ENCODE peak calls at places on chromosome 4, in four cellular contexts. B, N, A and S are unnamed samples.
A peak's percentile ranks its signal among the peaks of the same experiment; 100 is the strongest.

GRCh38 chr4:102574317-102574716 is 73.2 kb downstream of the NFKB1 start:
- DNase-seq in A (no peak), N (no peak), B (no peak), S (no peak)

GRCh38 chr4:82630079-82630478 is 68.3 kb upstream of the TMEM150C start:
- DNase-seq in B (no peak), A (no peak), N (no peak), S (no peak)

GRCh38 chr4:93302310-93302709 is 526.2 kb upstream of the ATOH1 start:
- DNase-seq in A (no peak), N (no peak), B (no peak), S (no peak)

GRCh38 chr4:183763990-183764754 is 105.1 kb downstream of the TRAPPC11 start:
- DNase-seq in A (no peak), B (no peak), N (no peak), S (no peak)

GRCh38 chr4:3803946-3804345 is 37.8 kb downstream of the ADRA2C start:
- DNase-seq in N (no peak), B (no peak), A (no peak), S (no peak)

GRCh38 chr4:159498371-159499115 is 395.7 kb downstream of the RAPGEF2 start:
- DNase-seq in N (no peak), B (no peak), A (no peak), S (no peak)

GRCh38 chr4:127501103-127501502 is 131.7 kb upstream of the INTU start:
- DNase-seq in A (no peak), N (no peak), B (no peak), S (no peak)

GRCh38 chr4:172652369-172652768 is 516.2 kb upstream of the GALNT7 start:
- DNase-seq in B (no peak), A (no peak), N (no peak), S (no peak)

GRCh38 chr4:87806520-87806919 is 7.2 kb downstream of the IBSP start:
- DNase-seq in B (no peak), A (no peak), N (no peak), S (no peak)

GRCh38 chr4:48653217-48654014 is 126.7 kb downstream of the FRYL start:
- DNase-seq in A (no peak), N (peak; percentile 68), B (no peak), S (no peak)

GRCh38 chr4:139603576-139604387 is 47.8 kb upstream of the SETD7 start:
- DNase-seq in N (no peak), A (peak; percentile 43), B (peak; percentile 57), S (peak; percentile 28)

GRCh38 chr4:19399001-19399400 is 852.7 kb upstream of the SLIT2 start:
- DNase-seq in B (no peak), A (no peak), N (no peak), S (no peak)

GRCh38 chr4:110119880-110120279 is 78.5 kb downstream of the ELOVL6 start:
- DNase-seq in B (no peak), N (no peak), A (no peak), S (no peak)

GRCh38 chr4:78079701-78080430 is 22.7 kb downstream of the FRAS1 start:
- DNase-seq in A (no peak), N (no peak), B (no peak), S (peak; percentile 45)

GRCh38 chr4:74105656-74106275 is 6.8 kb upstream of the CXCL2 start:
- DNase-seq in A (no peak), N (no peak), B (no peak), S (no peak)

GRCh38 chr4:185656467-185656890 is 121.2 kb upstream of the PDLIM3 start:
- DNase-seq in A (peak; percentile 53), B (no peak), N (peak; percentile 90), S (no peak)

GRCh38 chr4:54227261-54228063 is 1.6 kb upstream of the PDGFRA start:
- DNase-seq in A (no peak), N (peak; percentile 71), B (no peak), S (no peak)

GRCh38 chr4:94588900-94589693 is 137.4 kb downstream of the PDLIM5 start:
- DNase-seq in A (no peak), B (no peak), N (no peak), S (no peak)

GRCh38 chr4:87506974-87507701 is 22.0 kb downstream of the SPARCL1 start:
- DNase-seq in A (no peak), N (no peak), B (no peak), S (no peak)

GRCh38 chr4:18689308-18689915 is 667.9 kb upstream of the LCORL start:
- DNase-seq in B (peak; percentile 22), A (peak; percentile 44), N (no peak), S (peak; percentile 27)

GRCh38 chr4:7876096-7876993 is 63.3 kb downstream of the AFAP1 start:
- DNase-seq in N (no peak), B (peak; percentile 40), A (no peak), S (no peak)

GRCh38 chr4:77510367-77510766 is 95.3 kb upstream of the CXCL13 start:
- DNase-seq in A (no peak), N (no peak), B (no peak), S (no peak)

GRCh38 chr4:10135252-10135651 is 18.7 kb upstream of the WDR1 start:
- DNase-seq in A (no peak), B (no peak), N (no peak), S (no peak)

GRCh38 chr4:651884-652642 is 22.0 kb downstream of the ATP5ME start:
- DNase-seq in B (no peak), N (no peak), A (no peak), S (no peak)